ENCODE peak calls at places on chromosomes 16 and 17, in six cellular contexts. C, A, Q, F, G and J are unnamed samples.

GRCh38 chr17:1431631-1432104 is 24.4 kb downstream of the CRK start:
- DNase-seq in C (no peak), A (no peak), Q (no peak), F (no peak), G (no peak), J (no peak)

GRCh38 chr17:76996741-76997694 is 128.8 kb downstream of the MGAT5B start:
- DNase-seq in C (no peak), A (no peak), Q (peak), F (no peak), G (peak), J (no peak)

GRCh38 chr17:79970576-79971068 is 65.0 kb downstream of the TBC1D16 start:
- DNase-seq in C (peak), A (no peak), Q (peak), F (no peak), G (peak), J (peak)

GRCh38 chr17:55266051-55266957 is 1.5 kb downstream of the HLF start:
- DNase-seq in C (no peak), A (no peak), Q (no peak), F (no peak), G (peak), J (peak)

GRCh38 chr17:73394523-73395450 is 83.0 kb upstream of the CDC42EP4 start:
- DNase-seq in C (peak), A (no peak), Q (no peak), F (no peak), G (no peak), J (no peak)

GRCh38 chr17:55683554-55684315 is 38.9 kb downstream of the TMEM100 start:
- DNase-seq in C (no peak), A (no peak), Q (no peak), F (no peak), G (no peak), J (no peak)

GRCh38 chr17:37789166-37789565 is 44.3 kb upstream of the HNF1B start:
- DNase-seq in C (no peak), A (no peak), Q (no peak), F (no peak), G (no peak), J (no peak)

GRCh38 chr17:14744716-14745115 is 443.8 kb downstream of the HS3ST3B1 start:
- DNase-seq in C (no peak), A (no peak), Q (no peak), F (peak), G (no peak), J (no peak)

GRCh38 chr17:7042507-7043194 is 1.2 kb downstream of the SLC16A11 start:
- DNase-seq in C (no peak), A (no peak), Q (peak), F (no peak), G (no peak), J (no peak)

GRCh38 chr16:89312194-89312593 is 94.7 kb downstream of the ZNF778 start:
- DNase-seq in C (no peak), A (no peak), Q (no peak), F (no peak), G (no peak), J (no peak)

GRCh38 chr16:85553436-85554113 is 59.5 kb upstream of the GSE1 start:
- DNase-seq in C (peak), A (peak), Q (peak), F (no peak), G (peak), J (no peak)

GRCh38 chr16:77387075-77387474 is 47.8 kb downstream of the ADAMTS18 start:
- DNase-seq in C (no peak), A (no peak), Q (no peak), F (no peak), G (no peak), J (no peak)

GRCh38 chr17:83203073-83203471 is 123.7 kb downstream of the METRNL start:
- DNase-seq in C (no peak), A (no peak), Q (no peak), F (peak), G (no peak), J (peak)

GRCh38 chr16:26665166-26665939 is 401.4 kb upstream of the C16orf82 start:
- DNase-seq in C (peak), A (no peak), Q (no peak), F (no peak), G (no peak), J (no peak)

GRCh38 chr17:2053380-2054261 is 1.3 kb upstream of the HIC1 start:
- DNase-seq in C (peak), A (peak), Q (peak), F (no peak), G (peak), J (peak)

GRCh38 chr17:30970757-30971567 is at the start of gene RNF135:
- DNase-seq in C (peak), A (peak), Q (peak), F (peak), G (peak), J (peak)

GRCh38 chr16:57480127-57480753 is 6.1 kb downstream of the DOK4 start:
- DNase-seq in C (no peak), A (no peak), Q (no peak), F (no peak), G (no peak), J (no peak)